ENCODE peak calls at places on chromosomes 16 and 17, in four cellular contexts. One of them, this sample, is unnamed.

GRCh38 chr17:7541074-7541621 is 7.7 kb upstream of the TNFSF12 start:
- DNase-seq in lower lobe of right lung: no peak
- DNase-seq in choroid plexus epithelial cell: no peak
- DNase-seq in HCT116: no peak
- DNase-seq in this sample: no peak

GRCh38 chr17:1720856-1721386 is 3.6 kb upstream of the WDR81 start:
- DNase-seq in lower lobe of right lung: peak
- DNase-seq in choroid plexus epithelial cell: peak
- DNase-seq in HCT116: peak
- DNase-seq in this sample: peak

GRCh38 chr16:30076276-30076791 is 540 bp downstream of the PPP4C start:
- DNase-seq in lower lobe of right lung: peak
- DNase-seq in choroid plexus epithelial cell: no peak
- DNase-seq in HCT116: no peak
- DNase-seq in this sample: peak

GRCh38 chr17:77859035-77859360 is 99.5 kb upstream of the TNRC6C start:
- DNase-seq in lower lobe of right lung: no peak
- DNase-seq in choroid plexus epithelial cell: no peak
- DNase-seq in HCT116: no peak
- DNase-seq in this sample: peak

GRCh38 chr16:89087922-89088321 is 5.7 kb upstream of the ACSF3 start:
- DNase-seq in lower lobe of right lung: no peak
- DNase-seq in choroid plexus epithelial cell: no peak
- DNase-seq in HCT116: no peak
- DNase-seq in this sample: no peak

GRCh38 chr17:40122466-40122943 is 734 bp downstream of the MSL1 start:
- DNase-seq in lower lobe of right lung: peak
- DNase-seq in choroid plexus epithelial cell: peak
- DNase-seq in HCT116: no peak
- DNase-seq in this sample: no peak

GRCh38 chr16:54266363-54266955 is 20.1 kb downstream of the IRX3 start:
- DNase-seq in lower lobe of right lung: no peak
- DNase-seq in choroid plexus epithelial cell: peak
- DNase-seq in HCT116: no peak
- DNase-seq in this sample: no peak

GRCh38 chr17:21282231-21282630 is 2.3 kb upstream of the MAP2K3 start:
- DNase-seq in lower lobe of right lung: no peak
- DNase-seq in choroid plexus epithelial cell: peak
- DNase-seq in HCT116: peak
- DNase-seq in this sample: peak

GRCh38 chr17:82767041-82767754 is 15.3 kb downstream of the TBCD start:
- DNase-seq in lower lobe of right lung: peak
- DNase-seq in choroid plexus epithelial cell: peak
- DNase-seq in HCT116: no peak
- DNase-seq in this sample: peak

GRCh38 chr16:63629272-63629671 is 1492.6 kb downstream of the CDH11 start:
- DNase-seq in lower lobe of right lung: no peak
- DNase-seq in choroid plexus epithelial cell: no peak
- DNase-seq in HCT116: no peak
- DNase-seq in this sample: no peak

GRCh38 chr17:69468211-69468610 is 53.7 kb downstream of the MAP2K6 start:
- DNase-seq in lower lobe of right lung: no peak
- DNase-seq in choroid plexus epithelial cell: no peak
- DNase-seq in HCT116: no peak
- DNase-seq in this sample: no peak

GRCh38 chr16:87653234-87653633 is 50.9 kb downstream of the JPH3 start:
- DNase-seq in lower lobe of right lung: no peak
- DNase-seq in choroid plexus epithelial cell: peak
- DNase-seq in HCT116: peak
- DNase-seq in this sample: peak

GRCh38 chr16:55057866-55058265 is 127.2 kb downstream of the IRX5 start:
- DNase-seq in lower lobe of right lung: no peak
- DNase-seq in choroid plexus epithelial cell: no peak
- DNase-seq in HCT116: no peak
- DNase-seq in this sample: no peak

GRCh38 chr16:89115216-89115949 is 21.7 kb downstream of the ACSF3 start:
- DNase-seq in lower lobe of right lung: peak
- DNase-seq in choroid plexus epithelial cell: peak
- DNase-seq in HCT116: no peak
- DNase-seq in this sample: no peak

GRCh38 chr16:85066346-85066885 is 38.8 kb downstream of the KIAA0513 start:
- DNase-seq in lower lobe of right lung: no peak
- DNase-seq in choroid plexus epithelial cell: no peak
- DNase-seq in HCT116: no peak
- DNase-seq in this sample: no peak

GRCh38 chr16:2971134-2971984 is 2.2 kb downstream of the PAQR4 start:
- DNase-seq in lower lobe of right lung: no peak
- DNase-seq in choroid plexus epithelial cell: no peak
- DNase-seq in HCT116: no peak
- DNase-seq in this sample: no peak
- H3K4me3 ChIP-seq in lower lobe of right lung: no peak
- H3K4me3 ChIP-seq in choroid plexus epithelial cell: no peak
- H3K4me3 ChIP-seq in HCT116: peak
- H3K4me3 ChIP-seq in this sample: no peak

GRCh38 chr17:65697661-65698060 is 136.2 kb upstream of the AXIN2 start:
- DNase-seq in lower lobe of right lung: no peak
- DNase-seq in choroid plexus epithelial cell: peak
- DNase-seq in HCT116: no peak
- DNase-seq in this sample: no peak
- H3K4me3 ChIP-seq in lower lobe of right lung: no peak
- H3K4me3 ChIP-seq in choroid plexus epithelial cell: no peak
- H3K4me3 ChIP-seq in HCT116: no peak
- H3K4me3 ChIP-seq in this sample: no peak

GRCh38 chr17:36183811-36184765 is 7.7 kb upstream of the TBC1D3B start:
- DNase-seq in lower lobe of right lung: no peak
- DNase-seq in choroid plexus epithelial cell: no peak
- DNase-seq in HCT116: no peak
- DNase-seq in this sample: no peak
- H3K4me3 ChIP-seq in lower lobe of right lung: peak
- H3K4me3 ChIP-seq in choroid plexus epithelial cell: peak
- H3K4me3 ChIP-seq in HCT116: peak
- H3K4me3 ChIP-seq in this sample: peak

GRCh38 chr16:56591377-56592060 is 2.2 kb downstream of the MT3 start:
- DNase-seq in lower lobe of right lung: no peak
- DNase-seq in choroid plexus epithelial cell: no peak
- DNase-seq in HCT116: no peak
- DNase-seq in this sample: no peak

GRCh38 chr16:56593573-56594291 is 4.4 kb downstream of the MT3 start:
- DNase-seq in lower lobe of right lung: no peak
- DNase-seq in choroid plexus epithelial cell: no peak
- DNase-seq in HCT116: no peak
- DNase-seq in this sample: no peak

GRCh38 chr16:56589141-56590039 is at the start of gene MT3:
- DNase-seq in lower lobe of right lung: no peak
- DNase-seq in choroid plexus epithelial cell: no peak
- DNase-seq in HCT116: no peak
- DNase-seq in this sample: no peak

GRCh38 chr16:56584276-56584675 is 5.1 kb upstream of the MT3 start:
- DNase-seq in lower lobe of right lung: no peak
- DNase-seq in choroid plexus epithelial cell: no peak
- DNase-seq in HCT116: no peak
- DNase-seq in this sample: no peak

DNA sequence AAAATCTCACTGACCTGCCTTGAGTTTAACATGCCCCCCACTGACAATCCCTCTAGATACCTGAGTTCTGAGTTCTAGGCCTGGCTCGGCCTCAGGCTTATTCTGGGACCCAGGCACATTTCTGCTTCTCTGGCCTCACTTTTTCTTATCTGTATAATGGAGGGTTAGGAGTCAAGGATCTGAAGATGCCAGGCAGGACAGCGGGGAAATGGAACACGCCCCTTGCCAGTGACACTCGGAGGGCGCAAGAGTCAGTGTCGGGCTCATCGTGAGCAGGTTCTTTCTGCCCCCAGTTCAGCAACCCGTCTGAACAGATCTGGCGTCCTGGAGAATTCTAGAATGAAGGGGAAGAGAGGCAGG is 567 bp upstream of the MT3 start:
- DNase-seq in lower lobe of right lung: no peak
- DNase-seq in choroid plexus epithelial cell: no peak
- DNase-seq in HCT116: no peak
- DNase-seq in this sample: no peak
- H3K4me3 ChIP-seq in lower lobe of right lung: peak
- H3K4me3 ChIP-seq in choroid plexus epithelial cell: peak
- H3K4me3 ChIP-seq in HCT116: no peak
- H3K4me3 ChIP-seq in this sample: peak

DNA sequence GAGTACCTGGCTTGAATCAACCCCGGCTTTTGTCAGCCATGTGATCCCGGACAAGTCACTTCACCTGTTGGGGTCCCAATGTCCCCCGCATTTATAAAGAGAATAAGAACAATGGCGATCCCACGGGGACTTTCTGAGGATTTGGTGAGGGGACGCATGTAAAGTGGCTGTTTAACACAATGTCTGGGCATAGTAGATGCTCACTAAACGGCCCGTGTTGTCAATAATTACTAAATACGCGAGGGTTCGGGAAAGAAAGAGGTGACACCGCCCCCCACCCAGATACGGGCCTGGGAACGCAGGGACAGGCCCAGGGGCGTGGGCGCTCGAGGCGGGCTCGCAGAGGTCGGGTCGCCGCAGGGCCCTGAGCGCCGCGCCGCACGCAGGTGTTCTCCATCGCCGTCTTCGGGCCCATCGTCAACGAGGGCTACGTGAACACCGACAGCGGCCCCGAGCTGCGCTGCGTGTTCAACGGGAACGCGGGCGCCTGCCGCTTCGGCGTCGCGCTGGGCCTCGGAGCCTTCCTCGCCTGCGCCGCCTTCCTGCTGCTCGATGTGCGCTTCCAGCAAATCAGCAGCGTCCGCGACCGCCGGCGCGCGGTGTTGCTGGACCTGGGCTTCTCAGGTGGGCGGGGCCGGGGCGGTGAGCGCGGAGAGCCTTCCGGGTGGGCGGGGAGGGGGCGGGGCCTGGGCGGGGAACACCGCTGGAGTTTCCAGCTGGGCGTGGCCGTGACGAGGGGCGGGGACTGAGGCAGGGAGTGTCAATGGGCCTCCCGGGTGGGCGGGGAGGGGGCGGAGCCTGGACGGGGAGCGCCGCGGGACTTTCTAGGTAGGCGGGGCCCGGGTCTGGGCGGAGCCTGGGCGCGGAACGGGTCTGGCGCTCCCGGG is 2.1 kb downstream of the SYNGR3 start:
- DNase-seq in lower lobe of right lung: peak
- DNase-seq in choroid plexus epithelial cell: peak
- DNase-seq in HCT116: peak
- DNase-seq in this sample: peak
- H3K4me3 ChIP-seq in lower lobe of right lung: peak
- H3K4me3 ChIP-seq in choroid plexus epithelial cell: peak
- H3K4me3 ChIP-seq in HCT116: no peak
- H3K4me3 ChIP-seq in this sample: peak

DNA sequence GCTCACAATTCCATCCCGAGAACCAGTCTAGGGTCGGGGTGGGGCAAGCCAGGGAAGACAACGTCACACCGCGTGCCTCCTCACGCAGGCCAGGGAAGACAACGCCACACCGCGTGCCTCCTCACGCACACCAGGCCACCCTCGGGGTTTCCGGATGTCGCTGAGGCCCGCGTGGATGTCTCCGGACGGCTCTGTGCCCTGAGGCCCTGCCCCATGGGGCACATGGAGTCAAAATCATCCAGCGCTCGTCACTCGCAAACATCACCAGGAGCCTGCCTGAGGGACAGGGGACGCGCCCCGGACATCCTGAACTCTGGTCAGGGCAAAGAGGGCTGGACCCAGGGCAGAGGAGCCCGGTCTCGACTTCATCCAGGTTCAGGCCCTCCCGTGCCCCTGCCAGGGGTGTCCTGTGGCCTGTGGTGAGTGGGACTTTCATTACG is 3.7 kb downstream of the TMEM204 start:
- DNase-seq in lower lobe of right lung: peak
- DNase-seq in choroid plexus epithelial cell: no peak
- DNase-seq in HCT116: no peak
- DNase-seq in this sample: no peak
- H3K4me3 ChIP-seq in lower lobe of right lung: peak
- H3K4me3 ChIP-seq in choroid plexus epithelial cell: no peak
- H3K4me3 ChIP-seq in HCT116: no peak
- H3K4me3 ChIP-seq in this sample: no peak

GRCh38 chr16:75249441-75249840 is 2.0 kb downstream of the BCAR1 start:
- DNase-seq in lower lobe of right lung: no peak
- DNase-seq in choroid plexus epithelial cell: no peak
- DNase-seq in HCT116: no peak
- DNase-seq in this sample: no peak
- H3K4me3 ChIP-seq in lower lobe of right lung: peak
- H3K4me3 ChIP-seq in choroid plexus epithelial cell: peak
- H3K4me3 ChIP-seq in HCT116: peak
- H3K4me3 ChIP-seq in this sample: no peak

GRCh38 chr16:67393790-67394270 is 532 bp upstream of the TPPP3 start:
- DNase-seq in lower lobe of right lung: peak
- DNase-seq in choroid plexus epithelial cell: no peak
- DNase-seq in HCT116: no peak
- DNase-seq in this sample: no peak

GRCh38 chr16:67391424-67392300 is 1.6 kb downstream of the TPPP3 start:
- DNase-seq in lower lobe of right lung: peak
- DNase-seq in choroid plexus epithelial cell: no peak
- DNase-seq in HCT116: no peak
- DNase-seq in this sample: no peak

GRCh38 chr16:67392301-67393059 is 818 bp downstream of the TPPP3 start:
- DNase-seq in lower lobe of right lung: no peak
- DNase-seq in choroid plexus epithelial cell: no peak
- DNase-seq in HCT116: no peak
- DNase-seq in this sample: no peak

GRCh38 chr16:67394271-67395104 is 1.2 kb upstream of the TPPP3 start:
- DNase-seq in lower lobe of right lung: peak
- DNase-seq in choroid plexus epithelial cell: no peak
- DNase-seq in HCT116: no peak
- DNase-seq in this sample: no peak

GRCh38 chr16:67393111-67393789 is at the start of gene TPPP3:
- DNase-seq in lower lobe of right lung: peak
- DNase-seq in choroid plexus epithelial cell: peak
- DNase-seq in HCT116: no peak
- DNase-seq in this sample: peak
- H3K4me3 ChIP-seq in lower lobe of right lung: peak
- H3K4me3 ChIP-seq in choroid plexus epithelial cell: peak
- H3K4me3 ChIP-seq in HCT116: no peak
- H3K4me3 ChIP-seq in this sample: peak

DNA sequence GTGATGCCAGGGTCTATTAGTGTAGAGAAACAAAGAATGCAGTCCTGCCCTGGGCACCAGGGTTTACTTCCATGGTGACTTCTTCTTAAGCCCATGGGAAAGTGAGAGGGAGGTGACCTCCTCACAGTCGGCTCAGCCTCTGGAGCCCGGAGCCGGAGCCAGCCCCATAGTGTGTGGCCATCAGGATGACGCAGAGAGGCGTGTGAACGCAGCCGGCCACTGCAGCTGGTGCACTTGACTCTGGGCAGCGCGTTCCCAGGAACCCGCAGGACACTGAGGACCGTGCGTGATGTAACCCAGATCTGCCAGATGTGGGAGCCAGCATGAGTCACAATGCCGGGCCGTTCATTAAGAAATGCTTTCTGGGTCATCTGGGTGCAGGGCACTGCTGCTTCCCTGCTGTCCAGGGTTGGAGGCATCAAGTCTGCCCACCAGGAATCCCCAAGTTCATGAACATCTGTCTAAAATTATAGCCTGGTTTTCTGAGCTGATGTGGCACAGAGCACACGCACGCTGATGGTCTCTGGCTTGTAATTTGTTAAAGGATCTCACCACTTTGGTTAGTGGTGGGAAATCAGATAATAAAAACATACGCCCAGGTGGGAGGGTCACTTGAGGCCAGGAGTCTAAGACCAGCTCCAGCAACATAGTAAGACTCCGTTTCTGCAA is 114.1 kb downstream of the PITPNC1 start:
- DNase-seq in lower lobe of right lung: peak
- DNase-seq in choroid plexus epithelial cell: peak
- DNase-seq in HCT116: peak
- DNase-seq in this sample: peak
- H3K4me3 ChIP-seq in lower lobe of right lung: peak
- H3K4me3 ChIP-seq in choroid plexus epithelial cell: peak
- H3K4me3 ChIP-seq in HCT116: peak
- H3K4me3 ChIP-seq in this sample: peak